ENCODE peak calls at places on chromosome 14, in nine cellular contexts. T is IMR-90, C is Calu3, H is neural progenitor cell, U is AG04450, P is left ventricle myocardium inferior, M is upper lobe of right lung, I is GM13977, K is lower leg skin. B is an unnamed sample.

GRCh38 chr14:105399441-105399775 is 1.1 kb downstream of the TEX22 start:
- DNase-seq in C (no peak), K (no peak), H (no peak), U (no peak), I (no peak), M (no peak), T (no peak), P (no peak), B (peak)

GRCh38 chr14:61484826-61485584 is 163.6 kb downstream of the PRKCH start:
- DNase-seq in H (no peak), I (no peak), U (no peak), M (no peak), K (no peak), T (no peak), P (no peak), C (no peak), B (no peak)

GRCh38 chr14:94572637-94573303 is 8.5 kb upstream of the SERPINA5 start:
- DNase-seq in C (no peak), U (no peak), I (no peak), H (no peak), K (no peak), M (no peak), P (no peak), T (no peak), B (no peak)

GRCh38 chr14:46432516-46432915 is 219.1 kb downstream of the RPL10L start:
- DNase-seq in I (no peak), M (no peak), P (no peak), T (no peak), K (no peak), H (no peak), C (no peak), U (no peak), B (no peak)

GRCh38 chr14:92314182-92314581 is 8.8 kb upstream of the SLC24A4 start:
- DNase-seq in M (no peak), C (no peak), K (no peak), I (no peak), H (no peak), T (no peak), U (no peak), P (no peak), B (no peak)

GRCh38 chr14:20386276-20386855 is 26.9 kb downstream of the TEP1 start:
- DNase-seq in P (no peak), U (no peak), T (no peak), I (no peak), M (no peak), H (no peak), C (no peak), K (no peak), B (no peak)

GRCh38 chr14:59483360-59483759 is 848 bp downstream of the L3HYPDH start:
- DNase-seq in I (no peak), H (no peak), K (no peak), C (no peak), U (peak), P (no peak), M (no peak), T (peak), B (no peak)

GRCh38 chr14:32608880-32609279 is 279.8 kb downstream of the AKAP6 start:
- DNase-seq in U (no peak), I (no peak), H (peak), T (no peak), P (no peak), C (no peak), K (no peak), M (no peak), B (no peak)

GRCh38 chr14:74838141-74838540 is 37.8 kb downstream of the PROX2 start:
- DNase-seq in M (no peak), I (no peak), H (no peak), T (peak), U (no peak), P (no peak), K (no peak), C (no peak), B (no peak)

GRCh38 chr14:34350903-34351302 is 111.1 kb downstream of the SPTSSA start:
- DNase-seq in T (no peak), C (no peak), I (no peak), H (no peak), P (no peak), M (no peak), U (no peak), K (no peak), B (no peak)

GRCh38 chr14:101823511-101824120 is 62.1 kb downstream of the PPP2R5C start:
- DNase-seq in C (no peak), P (no peak), U (no peak), H (no peak), K (peak), M (no peak), I (peak), T (no peak), B (no peak)

GRCh38 chr14:27995688-27996087 is 770.9 kb upstream of the FOXG1 start:
- DNase-seq in U (no peak), T (no peak), H (peak), P (no peak), K (no peak), C (no peak), I (no peak), M (no peak), B (no peak)

GRCh38 chr14:50834802-50835276 is 3.9 kb upstream of the NIN start:
- DNase-seq in H (no peak), M (no peak), C (no peak), T (no peak), U (no peak), K (no peak), I (no peak), P (no peak), B (no peak)

GRCh38 chr14:64541971-64542838 is 1.7 kb downstream of the HSPA2 start:
- DNase-seq in K (no peak), H (no peak), T (no peak), C (no peak), M (no peak), P (peak), I (no peak), U (no peak), B (no peak)

GRCh38 chr14:73153272-73153671 is 17.0 kb downstream of the PSEN1 start:
- DNase-seq in K (no peak), M (no peak), C (no peak), P (no peak), I (no peak), H (no peak), U (no peak), T (peak), B (no peak)

GRCh38 chr14:48075487-48075886 is 400.1 kb upstream of the MDGA2 start:
- DNase-seq in H (no peak), T (no peak), K (no peak), I (no peak), M (no peak), P (no peak), U (no peak), C (no peak), B (no peak)

GRCh38 chr14:81555051-81555450 is 21.4 kb upstream of the SEL1L start:
- DNase-seq in U (no peak), H (no peak), K (no peak), C (no peak), P (no peak), M (no peak), T (no peak), I (no peak), B (no peak)

GRCh38 chr14:92657457-92658142 is 90.8 kb downstream of the LGMN start:
- DNase-seq in U (no peak), T (no peak), C (no peak), K (peak), H (no peak), P (peak), I (no peak), M (peak), B (peak)

GRCh38 chr14:37650356-37651037 is 55.1 kb downstream of the TTC6 start:
- DNase-seq in M (no peak), U (no peak), K (no peak), C (no peak), P (no peak), I (no peak), H (peak), T (peak), B (no peak)

GRCh38 chr14:64788706-64789105 is 84.5 kb downstream of the PLEKHG3 start:
- DNase-seq in P (no peak), C (peak), T (peak), H (no peak), I (no peak), U (peak), M (no peak), K (no peak), B (no peak)

GRCh38 chr14:86430807-86431206 is 900.9 kb downstream of the FLRT2 start:
- DNase-seq in M (no peak), C (no peak), K (no peak), U (no peak), H (no peak), T (peak), I (no peak), P (no peak), B (no peak)

GRCh38 chr14:70257526-70257925 is 68.8 kb upstream of the SLC8A3 start:
- DNase-seq in U (no peak), T (no peak), H (peak), M (no peak), C (peak), K (no peak), I (peak), P (no peak), B (no peak)

GRCh38 chr14:91373591-91374245 is 43.9 kb downstream of the CCDC88C start:
- DNase-seq in P (no peak), T (no peak), U (no peak), M (no peak), H (no peak), K (no peak), I (peak), C (no peak), B (no peak)

GRCh38 chr14:69199786-69200185 is 8.5 kb downstream of the EXD2 start:
- DNase-seq in H (no peak), M (no peak), U (no peak), P (no peak), T (no peak), K (no peak), I (no peak), C (no peak), B (no peak)

GRCh38 chr14:105163040-105163742 is 5.4 kb downstream of the JAG2 start:
- DNase-seq in M (no peak), U (no peak), H (no peak), P (no peak), K (no peak), T (no peak), C (no peak), I (no peak), B (no peak)

GRCh38 chr14:64218344-64219240 is 75.6 kb downstream of the ESR2 start:
- DNase-seq in H (no peak), K (no peak), T (no peak), U (no peak), M (no peak), P (peak), I (peak), C (peak), B (no peak)

GRCh38 chr14:95061317-95062093 is 95.8 kb downstream of the DICER1 start:
- DNase-seq in C (no peak), H (no peak), U (no peak), T (peak), I (no peak), K (no peak), M (peak), P (no peak), B (no peak)

GRCh38 chr14:30906752-30907658 is 32.6 kb downstream of the COCH start:
- DNase-seq in U (no peak), P (no peak), C (no peak), I (no peak), M (no peak), H (no peak), K (no peak), T (peak), B (no peak)
- TF ChIP-seq CTCF in U (peak), P (peak), C (peak), I (peak), M (peak), H (peak), K (no peak), T (peak), B (peak)

GRCh38 chr14:99608591-99608990 is 4.6 kb upstream of the CCDC85C start:
- DNase-seq in I (no peak), M (no peak), C (no peak), T (no peak), U (no peak), H (no peak), P (no peak), K (no peak), B (no peak)
- TF ChIP-seq CTCF in I (no peak), M (no peak), C (no peak), T (no peak), U (no peak), H (no peak), P (no peak), K (no peak), B (no peak)

GRCh38 chr14:57492859-57493258 is 798 bp downstream of the CCDC198 start:
- DNase-seq in P (no peak), K (no peak), U (no peak), M (no peak), H (no peak), C (peak), T (peak), I (no peak), B (no peak)

GRCh38 chr14:57485635-57486034 is 8.0 kb downstream of the CCDC198 start:
- DNase-seq in K (no peak), U (no peak), H (no peak), M (no peak), I (no peak), P (no peak), C (no peak), T (no peak), B (no peak)

GRCh38 chr14:57487771-57488170 is 5.9 kb downstream of the CCDC198 start:
- DNase-seq in I (no peak), P (no peak), M (no peak), H (no peak), T (peak), C (no peak), U (no peak), K (no peak), B (no peak)

GRCh38 chr14:57486767-57487379 is 6.8 kb downstream of the CCDC198 start:
- DNase-seq in U (peak), M (no peak), I (no peak), T (peak), P (no peak), C (peak), K (no peak), H (peak), B (no peak)
- TF ChIP-seq CTCF in U (peak), M (peak), I (peak), T (peak), P (peak), C (peak), K (no peak), H (peak), B (peak)

DNA sequence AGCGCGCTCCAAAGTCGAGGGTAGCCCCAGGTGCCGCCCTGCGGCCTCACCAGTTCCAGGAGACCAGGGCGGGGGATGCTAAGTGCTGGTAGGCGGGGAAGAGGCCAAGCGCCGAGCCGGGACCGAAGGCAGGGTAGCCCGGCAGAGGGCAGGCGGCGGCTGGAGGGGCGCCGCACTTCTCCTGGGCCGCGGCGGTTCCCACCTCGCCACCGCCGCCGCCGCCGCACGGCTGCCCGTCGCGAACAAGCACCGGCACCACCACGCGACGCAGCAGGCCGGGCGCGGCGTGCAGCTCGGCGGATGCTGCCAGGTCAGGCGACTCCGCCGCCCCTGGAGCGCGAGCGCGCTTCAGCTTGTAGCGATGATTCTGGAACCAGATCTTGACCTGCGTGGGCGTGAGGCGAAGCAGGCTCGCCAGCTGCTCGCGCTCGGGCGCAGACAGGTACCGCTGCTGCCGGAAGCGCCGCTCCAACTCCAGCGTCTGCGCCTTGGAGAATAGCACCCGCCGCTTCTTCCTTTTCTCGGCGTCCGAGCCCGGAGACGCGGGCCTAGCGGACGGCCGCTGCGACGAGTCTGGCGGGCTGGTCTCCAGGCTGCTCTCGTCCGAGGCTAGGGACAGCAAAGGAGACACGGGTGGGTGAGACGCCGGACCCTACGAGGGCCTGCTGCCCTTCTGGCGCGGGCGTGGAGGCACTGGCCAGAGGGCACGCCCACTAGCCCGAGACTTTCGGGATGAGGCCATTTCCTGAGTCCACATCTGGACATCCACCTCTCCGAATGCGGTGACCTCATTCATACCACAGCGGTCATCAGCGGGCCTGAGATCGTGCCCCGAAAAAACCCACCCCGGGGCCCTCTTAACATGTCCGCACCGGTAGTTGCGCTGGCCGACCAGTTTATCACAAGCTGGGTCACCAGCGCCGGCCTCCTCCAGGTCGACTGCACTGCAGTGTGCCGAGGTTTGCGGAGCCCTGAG is 1.3 kb downstream of the NKX2-8 start:
- DNase-seq in U (no peak), M (peak), C (peak), K (no peak), P (peak), T (peak), I (peak), H (peak), B (peak)
- TF ChIP-seq CTCF in U (no peak), M (no peak), C (no peak), K (no peak), P (no peak), T (no peak), I (no peak), H (peak), B (no peak)

GRCh38 chr14:67674139-67674479 is 323 bp downstream of the VTI1B start:
- DNase-seq in T (peak), U (no peak), M (peak), C (peak), K (peak), P (peak), H (peak), I (peak), B (peak)
- TF ChIP-seq CTCF in T (peak), U (peak), M (peak), C (no peak), K (no peak), P (peak), H (peak), I (peak), B (no peak)

DNA sequence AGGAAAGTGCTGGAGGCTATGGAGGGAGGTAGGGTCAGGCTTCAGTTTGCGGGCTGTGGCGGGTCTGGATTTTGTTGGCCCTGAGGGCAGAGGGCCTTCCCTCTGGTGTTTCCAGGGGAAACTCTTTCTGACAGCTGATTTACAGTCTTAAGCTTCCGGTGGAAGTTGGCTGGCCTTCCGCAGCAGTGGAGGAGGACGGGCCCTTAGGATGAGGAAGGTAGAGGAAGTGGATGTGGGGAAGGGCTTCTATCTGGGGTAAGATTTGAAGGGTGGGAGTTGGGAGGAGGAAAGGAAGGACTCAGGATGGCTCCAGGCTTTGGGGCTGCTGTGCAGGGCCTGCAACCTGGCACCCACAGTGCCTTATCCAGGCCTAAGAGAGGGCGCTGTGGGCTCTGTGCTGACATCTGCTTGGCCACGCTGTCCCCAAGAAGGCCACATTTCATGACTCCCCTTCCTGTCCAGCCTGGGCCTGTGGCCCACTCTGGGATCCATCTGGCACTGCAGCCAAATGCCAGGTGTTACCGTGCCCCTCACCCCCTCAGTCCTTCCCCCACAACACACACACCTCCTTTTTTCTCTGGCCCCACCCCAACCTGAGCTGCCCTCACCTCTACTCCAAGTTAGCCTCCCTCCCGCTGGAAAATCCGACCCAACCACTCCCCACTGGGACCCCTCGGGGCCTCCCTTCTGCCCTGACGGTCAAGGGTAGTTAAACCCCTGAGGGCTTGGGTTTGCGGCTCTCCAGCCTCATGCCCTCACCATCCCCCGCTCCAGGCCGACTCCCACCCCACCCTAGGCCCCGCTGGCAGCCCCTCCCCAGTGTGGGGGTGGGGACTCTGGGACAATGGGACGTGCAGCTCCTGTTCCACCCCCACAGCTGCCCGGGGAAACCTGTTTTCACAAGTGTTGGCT is 7.7 kb upstream of the PPP1R13B start:
- DNase-seq in I (no peak), P (no peak), U (no peak), T (no peak), K (peak), M (peak), C (no peak), H (peak), B (peak)
- TF ChIP-seq CTCF in I (no peak), P (peak), U (no peak), T (no peak), K (no peak), M (no peak), C (no peak), H (no peak), B (no peak)